ENCODE peak calls at places on chromosomes 7 and 10, in six cellular contexts. D, W, M, Z, Q and K are unnamed samples.

GRCh38 chr10:102675151-102675886 is 31.0 kb downstream of the TRIM8 start:
- DNase-seq in D (no peak), W (no peak), M (no peak), Z (no peak), Q (no peak), K (no peak)

GRCh38 chr7:37916017-37916672 is 472 bp downstream of the SFRP4 start:
- DNase-seq in D (no peak), W (no peak), M (no peak), Z (no peak), Q (no peak), K (no peak)

GRCh38 chr7:44561962-44562621 is 11.6 kb downstream of the DDX56 start:
- DNase-seq in D (no peak), W (no peak), M (no peak), Z (peak; percentile 47), Q (no peak), K (no peak)

GRCh38 chr7:106462914-106463482 is 178.2 kb upstream of the NAMPT start:
- DNase-seq in D (no peak), W (no peak), M (no peak), Z (no peak), Q (no peak), K (no peak)

GRCh38 chr7:42002654-42003053 is 234.4 kb downstream of the GLI3 start:
- DNase-seq in D (no peak), W (no peak), M (no peak), Z (no peak), Q (no peak), K (no peak)

GRCh38 chr7:128217972-128218652 is 23.0 kb upstream of the LEP start:
- DNase-seq in D (no peak), W (no peak), M (no peak), Z (no peak), Q (no peak), K (no peak)

GRCh38 chr7:117538053-117538452 is 58.2 kb downstream of the CFTR start:
- DNase-seq in D (no peak), W (no peak), M (no peak), Z (no peak), Q (no peak), K (no peak)

GRCh38 chr7:128020161-128020560 is 11.1 kb downstream of the LRRC4 start:
- DNase-seq in D (peak; percentile 31), W (no peak), M (no peak), Z (no peak), Q (no peak), K (no peak)

GRCh38 chr7:115951547-115951946 is 79.0 kb downstream of the TFEC start:
- DNase-seq in D (no peak), W (no peak), M (no peak), Z (no peak), Q (no peak), K (no peak)

GRCh38 chr7:37289781-37290180 is 158.9 kb downstream of the ELMO1 start:
- DNase-seq in D (no peak), W (no peak), M (no peak), Z (no peak), Q (no peak), K (no peak)

GRCh38 chr7:80611779-80612178 is 26.7 kb upstream of the CD36 start:
- DNase-seq in D (peak; percentile 21), W (no peak), M (no peak), Z (peak; percentile 83), Q (peak; percentile 75), K (no peak)

GRCh38 chr7:45567713-45568112 is 6.5 kb upstream of the ADCY1 start:
- DNase-seq in D (no peak), W (no peak), M (no peak), Z (no peak), Q (no peak), K (no peak)

GRCh38 chr10:60446855-60447254 is 57.2 kb upstream of the ANK3 start:
- DNase-seq in D (no peak), W (no peak), M (no peak), Z (no peak), Q (peak; percentile 33), K (no peak)

GRCh38 chr7:87797798-87798403 is 78.3 kb downstream of the SLC25A40 start:
- DNase-seq in D (peak; percentile 35), W (no peak), M (peak; percentile 5), Z (no peak), Q (peak; percentile 16), K (peak; percentile 16)

GRCh38 chr10:102796407-102797176 is 40.6 kb downstream of the CYP17A1 start:
- DNase-seq in D (no peak), W (peak; percentile 43), M (peak; percentile 52), Z (peak; percentile 79), Q (peak; percentile 89), K (no peak)

GRCh38 chr7:22765609-22766008 is 38.6 kb downstream of the IL6 start:
- DNase-seq in D (no peak), W (no peak), M (peak; percentile 14), Z (no peak), Q (no peak), K (no peak)

GRCh38 chr10:84659027-84659426 is 330.6 kb downstream of the CCSER2 start:
- DNase-seq in D (no peak), W (no peak), M (no peak), Z (no peak), Q (no peak), K (no peak)

DNA sequence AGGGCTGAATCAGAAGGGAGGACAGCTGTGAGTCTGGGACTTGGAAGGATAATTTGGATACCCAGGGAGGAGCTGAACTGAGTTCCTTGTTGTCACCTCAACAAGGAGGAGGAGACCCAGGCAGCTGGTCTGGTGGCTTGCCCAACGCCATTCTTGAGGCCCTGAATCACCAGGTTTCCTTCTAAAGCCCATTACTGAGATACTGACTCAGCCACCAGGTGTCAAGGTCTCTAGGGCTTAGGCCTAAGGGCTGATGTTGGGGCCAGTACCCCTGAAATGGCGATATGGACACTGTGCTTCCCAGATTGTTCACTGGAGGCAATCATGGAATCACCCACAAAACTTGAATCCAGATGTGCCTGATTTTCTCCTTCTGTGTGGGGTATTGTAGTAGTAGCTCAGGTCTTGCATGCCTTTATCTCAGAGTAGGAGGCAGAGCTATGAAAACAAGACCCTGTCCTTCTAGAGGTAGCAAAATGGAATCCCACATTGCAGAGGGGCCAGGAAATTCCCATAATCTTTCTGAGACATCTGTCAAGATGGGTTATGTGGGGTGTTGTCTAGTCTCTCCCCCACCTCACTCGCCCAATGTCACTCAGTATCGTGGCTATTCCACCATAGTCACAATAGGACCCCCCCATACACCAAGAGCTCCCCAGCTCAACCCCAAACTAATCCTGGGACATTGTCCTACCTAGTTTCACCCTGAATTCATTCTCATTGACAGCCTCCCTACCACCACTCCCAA is 1.8 kb upstream of the ATG9B start:
- DNase-seq in D (no peak), W (no peak), M (no peak), Z (no peak), Q (no peak), K (no peak)
- TF ChIP-seq POLR2AphosphoS5 in D (no peak), W (no peak), M (no peak), Z (no peak), Q (no peak), K (no peak)

GRCh38 chr7:134356421-134356936 is 39.7 kb upstream of the SLC35B4 start:
- DNase-seq in D (no peak), W (no peak), M (no peak), Z (no peak), Q (no peak), K (no peak)
- TF ChIP-seq POLR2AphosphoS5 in D (no peak), W (no peak), M (no peak), Z (no peak), Q (no peak), K (no peak)

DNA sequence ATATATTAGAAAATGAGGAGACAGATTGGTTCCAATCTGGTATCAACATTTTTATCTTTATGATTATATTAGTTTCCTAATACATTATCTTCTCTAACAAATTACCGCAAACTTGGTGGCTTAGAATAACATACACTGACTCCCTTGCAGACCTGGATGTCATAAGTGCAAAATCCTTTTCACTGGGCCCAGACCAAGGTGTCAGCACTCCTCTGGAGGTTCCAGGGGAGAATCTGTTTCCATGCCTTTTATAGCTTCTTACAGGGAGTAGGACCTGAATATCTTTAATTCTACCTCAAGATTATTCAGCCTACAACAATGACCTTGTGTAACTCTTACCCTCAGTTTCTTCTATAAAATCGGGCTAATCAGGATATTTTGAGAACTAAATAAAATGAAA is 329.9 kb upstream of the GRM3 start:
- DNase-seq in D (no peak), W (no peak), M (no peak), Z (no peak), Q (no peak), K (no peak)
- TF ChIP-seq POLR2AphosphoS5 in D (no peak), W (no peak), M (no peak), Z (no peak), Q (no peak), K (no peak)

GRCh38 chr10:124450010-124450782 is at the start of gene NKX1-2:
- DNase-seq in D (peak; percentile 18), W (no peak), M (no peak), Z (no peak), Q (no peak), K (no peak)

GRCh38 chr10:124447741-124448466 is 1.9 kb downstream of the NKX1-2 start:
- DNase-seq in D (no peak), W (no peak), M (no peak), Z (no peak), Q (no peak), K (no peak)

GRCh38 chr10:124448696-124449169 is 1.1 kb downstream of the NKX1-2 start:
- DNase-seq in D (no peak), W (no peak), M (no peak), Z (no peak), Q (no peak), K (no peak)

GRCh38 chr10:124449170-124450009 is 445 bp downstream of the NKX1-2 start:
- DNase-seq in D (no peak), W (no peak), M (no peak), Z (no peak), Q (no peak), K (no peak)

DNA sequence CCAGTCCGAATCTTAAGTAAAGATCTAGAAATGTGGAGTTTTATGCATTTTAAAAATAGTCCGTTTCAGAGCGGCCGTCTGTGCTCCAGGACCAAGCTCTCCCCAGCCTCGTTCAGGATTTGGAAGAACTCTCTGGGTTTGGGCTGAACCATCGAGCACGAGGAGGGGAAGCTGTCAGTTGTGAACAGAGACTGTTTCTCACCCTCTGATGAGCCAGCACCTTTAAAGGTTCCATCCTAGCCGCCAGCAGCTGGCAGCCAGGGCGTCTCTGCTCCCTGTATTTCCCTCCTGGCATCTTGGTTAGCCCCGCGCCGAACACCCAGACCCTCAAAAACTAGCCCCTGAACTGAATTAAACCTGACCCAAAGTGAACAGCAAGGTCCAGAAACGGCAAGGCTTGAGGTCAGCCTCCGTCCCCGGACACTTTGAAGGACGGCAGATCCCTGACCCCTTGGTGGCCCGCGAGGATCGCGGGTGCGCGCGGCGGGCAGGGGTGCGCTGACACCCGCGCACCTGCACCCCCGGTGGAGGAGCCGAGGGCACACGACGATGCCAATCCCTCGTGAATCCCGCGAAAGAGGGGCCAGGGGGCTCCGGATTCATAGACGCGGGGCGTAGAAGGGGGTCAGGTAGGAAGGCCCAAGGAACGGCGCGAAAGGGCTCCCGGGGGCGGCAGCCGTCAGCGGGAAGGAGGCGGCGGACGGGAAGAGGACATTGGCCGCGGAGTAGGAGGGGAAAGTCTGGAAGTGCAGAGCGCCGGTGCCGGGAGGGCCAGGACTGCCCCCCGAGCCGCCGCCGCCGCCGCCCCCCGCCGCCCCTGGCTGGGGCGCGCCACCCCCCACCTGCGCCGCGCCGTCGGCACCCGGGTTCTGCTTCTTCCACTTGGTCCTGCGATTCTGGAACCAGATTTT is 2.8 kb downstream of the NKX1-2 start:
- DNase-seq in D (no peak), W (no peak), M (no peak), Z (no peak), Q (no peak), K (no peak)
- TF ChIP-seq POLR2AphosphoS5 in D (no peak), W (no peak), M (no peak), Z (no peak), Q (no peak), K (no peak)